ENCODE peak calls at places on chromosomes 5 and 9, in four cellular contexts. K, B, A and Q are unnamed samples.
A peak's percentile ranks its signal among the peaks of the same experiment; 100 is the strongest.

GRCh38 chr5:134070979-134071849 is 43.3 kb upstream of the TCF7 start:
- DNase-seq in A (peak; percentile 50), B (no peak), K (no peak), Q (no peak)

GRCh38 chr9:129757045-129757444 is 4.2 kb upstream of the PTGES start:
- DNase-seq in A (no peak), K (peak; percentile 21), B (no peak), Q (no peak)

GRCh38 chr9:129752915-129753724 is at the start of gene PTGES:
- DNase-seq in K (peak; percentile 44), B (no peak), A (peak; percentile 79), Q (peak; percentile 88)

GRCh38 chr9:326667-327066 is 112.0 kb downstream of the DOCK8 start:
- DNase-seq in A (no peak), K (no peak), B (no peak), Q (no peak)

GRCh38 chr5:135737701-135738563 is 96.5 kb upstream of the SLC25A48 start:
- DNase-seq in K (no peak), A (no peak), B (no peak), Q (no peak)

GRCh38 chr9:109488791-109489492 is 9.2 kb downstream of the PTPN3 start:
- DNase-seq in B (no peak), K (no peak), A (no peak), Q (no peak)

GRCh38 chr5:96584712-96585111 is 77.5 kb upstream of the CAST start:
- DNase-seq in A (no peak), B (no peak), K (no peak), Q (no peak)

GRCh38 chr9:81874926-81875325 is 53.3 kb upstream of the SPATA31D4 start:
- DNase-seq in B (peak; percentile 67), A (peak; percentile 36), K (no peak), Q (peak; percentile 79)